ENCODE peak calls at places on chromosomes 16 and 17, in four cellular contexts. X, U, Q and P are unnamed samples.

GRCh38 chr16:15777533-15778203 is 79.2 kb downstream of the MYH11 start:
- DNase-seq in Q (peak; percentile 66), X (peak; percentile 60), U (peak; percentile 32), P (peak; percentile 85)

GRCh38 chr17:41664587-41665565 is 23.8 kb upstream of the EIF1 start:
- DNase-seq in Q (no peak), X (no peak), U (no peak), P (no peak)

GRCh38 chr16:69563605-69564580 is 1.9 kb upstream of the NFAT5 start:
- DNase-seq in U (no peak), X (no peak), Q (no peak), P (peak; percentile 49)

GRCh38 chr16:565420-566330 is 1.1 kb upstream of the NHLRC4 start:
- DNase-seq in U (peak; percentile 98), Q (peak; percentile 49), X (no peak), P (no peak)

GRCh38 chr17:82795615-82796014 is 43.8 kb downstream of the TBCD start:
- DNase-seq in Q (no peak), U (no peak), X (no peak), P (no peak)

GRCh38 chr16:68575082-68575481 is 36.0 kb downstream of the ZFP90 start:
- DNase-seq in X (no peak), Q (no peak), U (no peak), P (no peak)

GRCh38 chr16:89155184-89155679 is 16.3 kb upstream of the CDH15 start:
- DNase-seq in U (no peak), Q (no peak), X (no peak), P (no peak)

GRCh38 chr17:11935734-11936406 is 61.4 kb downstream of the ZNF18 start:
- DNase-seq in U (peak; percentile 57), X (peak; percentile 43), Q (peak; percentile 52), P (peak; percentile 60)

GRCh38 chr16:30843501-30843900 is 50.4 kb downstream of the BCL7C start:
- DNase-seq in Q (no peak), U (no peak), X (no peak), P (no peak)

GRCh38 chr16:12486386-12486785 is 317.3 kb downstream of the CPPED1 start:
- DNase-seq in X (no peak), Q (no peak), U (no peak), P (no peak)

GRCh38 chr16:12484987-12485386 is 318.7 kb downstream of the CPPED1 start:
- DNase-seq in X (no peak), U (no peak), Q (no peak), P (no peak)

GRCh38 chr16:12485425-12485824 is 318.3 kb downstream of the CPPED1 start:
- DNase-seq in Q (no peak), U (no peak), X (no peak), P (no peak)

GRCh38 chr16:12488371-12488770 is 315.3 kb downstream of the CPPED1 start:
- DNase-seq in U (no peak), X (no peak), Q (no peak), P (no peak)

GRCh38 chr16:12489362-12489761 is 314.3 kb downstream of the CPPED1 start:
- DNase-seq in Q (no peak), X (no peak), U (no peak), P (no peak)
- TF ChIP-seq ELF1 in Q (no peak), X (no peak), U (no peak), P (no peak)

DNA sequence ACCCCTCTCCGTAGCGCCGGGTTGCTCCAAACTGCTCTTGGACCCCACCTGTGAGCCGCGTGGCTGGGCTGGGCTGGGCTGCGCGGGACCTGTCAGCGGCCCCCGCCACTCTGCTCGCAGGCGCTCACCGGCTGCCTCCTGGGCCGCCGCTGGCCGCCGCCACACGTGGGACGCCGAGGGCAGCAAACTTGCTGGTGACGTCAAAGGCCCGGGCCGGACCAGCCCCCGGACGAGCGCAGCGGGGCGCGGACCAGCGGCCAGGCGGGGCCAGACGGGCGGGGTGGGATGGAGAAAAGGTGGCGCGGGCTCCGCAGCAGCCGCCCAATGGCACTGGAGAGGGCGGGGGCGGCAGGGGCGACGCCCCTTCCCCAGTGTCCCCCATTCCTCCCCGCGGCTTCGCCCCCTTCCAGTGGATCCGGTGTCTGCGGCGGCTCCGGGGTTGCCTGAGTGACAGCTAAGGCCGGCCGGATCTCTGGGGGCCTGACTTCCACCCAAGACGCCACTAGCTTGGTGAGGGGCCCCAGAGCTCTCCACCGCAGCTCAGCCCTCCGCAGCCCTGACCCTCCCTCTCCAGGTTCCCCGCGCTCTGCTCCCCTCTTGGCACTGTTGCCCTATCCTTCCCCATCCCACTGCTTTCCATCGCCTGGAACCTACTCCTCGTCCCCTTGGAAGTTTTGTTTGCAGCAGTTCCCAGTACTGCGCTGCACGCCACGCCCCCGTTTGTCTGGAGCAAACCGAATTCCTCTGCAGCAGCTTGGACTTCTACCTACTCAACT is at the start of gene HS3ST3A1:
- DNase-seq in Q (peak; percentile 87), U (peak; percentile 73), X (no peak), P (no peak)
- TF ChIP-seq ELF1 in Q (no peak), U (no peak), X (no peak), P (no peak)

GRCh38 chr16:13038591-13038990 is 137.2 kb downstream of the SHISA9 start:
- DNase-seq in X (no peak), Q (no peak), U (no peak), P (no peak)
- TF ChIP-seq ELF1 in X (no peak), Q (no peak), U (no peak), P (no peak)

GRCh38 chr17:65292430-65292829 is 155.3 kb downstream of the RGS9 start:
- DNase-seq in U (no peak), Q (no peak), X (no peak), P (no peak)
- TF ChIP-seq ELF1 in U (no peak), Q (no peak), X (no peak), P (no peak)